ENCODE peak calls at places on chromosomes 3 and 15, in five cellular contexts. F is trophoblast cell, Z is neural progenitor cell, N is H1, J is OCI-LY7. K is an unnamed sample. For H3K4me1, the result is how much of the 10 kb centered on the place peaks cover.

GRCh38 chr15:77507911-77508310 is 87.2 kb downstream of the HMG20A start:
- DNase-seq in F (no peak), Z (no peak), N (no peak), J (no peak), K (no peak)

GRCh38 chr3:82157952-82158351 is 396.5 kb upstream of the GBE1 start:
- DNase-seq in F (no peak), Z (no peak), N (no peak), J (no peak), K (no peak)

GRCh38 chr3:127005864-127006500 is 23.1 kb downstream of the PLXNA1 start:
- DNase-seq in F (no peak), Z (no peak), N (no peak), J (no peak), K (no peak)

GRCh38 chr3:119628390-119628789 is 30.7 kb downstream of the PLA1A start:
- DNase-seq in F (no peak), Z (no peak), N (no peak), J (no peak), K (no peak)

GRCh38 chr15:63933522-63933921 is 99.8 kb upstream of the HERC1 start:
- DNase-seq in F (peak), Z (no peak), N (no peak), J (no peak), K (no peak)

GRCh38 chr15:69160976-69161877 is 792 bp downstream of the GLCE start:
- DNase-seq in F (no peak), Z (peak), N (no peak), J (peak), K (no peak)

GRCh38 chr15:98905981-98906711 is 101.4 kb downstream of the PGPEP1L start:
- DNase-seq in F (peak), Z (no peak), N (no peak), J (no peak), K (no peak)

GRCh38 chr3:146542179-146542578 is 2.2 kb downstream of the PLSCR1 start:
- DNase-seq in F (peak), Z (no peak), N (no peak), J (no peak), K (no peak)

GRCh38 chr15:71328453-71328852 is 213.2 kb downstream of the THSD4 start:
- DNase-seq in F (no peak), Z (no peak), N (no peak), J (no peak), K (no peak)

DNA sequence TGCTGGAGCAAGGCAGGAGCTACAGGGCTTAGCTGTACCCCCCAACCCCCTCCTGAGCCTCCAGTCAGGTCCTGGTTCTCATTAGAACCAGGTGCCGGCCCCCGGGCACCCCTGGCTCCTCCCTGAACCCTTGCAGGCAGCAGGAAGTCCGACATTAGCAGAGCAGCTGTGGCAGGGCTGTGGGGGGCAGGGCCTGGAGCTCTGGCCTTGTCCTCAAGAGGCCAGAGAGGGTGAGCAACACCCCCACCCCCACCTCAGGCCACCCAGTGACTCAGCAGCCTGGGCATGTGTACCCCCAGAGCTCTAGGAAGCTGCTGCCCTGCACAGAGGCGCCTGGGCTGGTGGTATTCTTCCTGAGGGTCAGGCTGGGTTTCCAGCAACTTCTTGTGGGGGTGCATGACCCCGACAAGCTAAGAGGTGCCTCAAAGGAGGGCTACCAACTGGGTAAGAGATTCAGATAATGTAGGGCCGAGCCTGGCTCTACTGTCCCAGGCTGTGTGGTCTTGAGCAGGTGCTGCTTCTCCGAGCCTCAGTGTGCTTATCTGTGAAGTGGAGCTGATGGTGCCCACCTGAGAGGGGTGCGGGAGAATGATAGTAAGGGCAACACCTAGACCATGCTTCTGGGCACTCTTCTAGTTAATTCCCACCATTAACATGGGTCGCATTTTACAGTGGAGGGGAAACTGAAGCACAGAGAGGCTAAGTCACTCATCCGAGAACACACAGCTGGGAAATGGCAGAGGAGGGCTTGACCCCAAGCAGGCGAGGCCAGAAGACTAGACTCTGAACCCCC is 16.0 kb downstream of the H1-8 start:
- DNase-seq in F (no peak), Z (no peak), N (peak), J (peak), K (no peak)
- H3K4me1 ChIP-seq in F (under half), Z (under half), N (under half), J (under half), K (half or more)

GRCh38 chr15:25777047-25777446 is 86.1 kb downstream of the ATP10A start:
- DNase-seq in F (no peak), Z (no peak), N (no peak), J (no peak), K (no peak)

GRCh38 chr15:25773248-25773647 is 89.9 kb downstream of the ATP10A start:
- DNase-seq in F (no peak), Z (no peak), N (no peak), J (no peak), K (no peak)

GRCh38 chr15:25774871-25775270 is 88.3 kb downstream of the ATP10A start:
- DNase-seq in F (no peak), Z (no peak), N (no peak), J (no peak), K (no peak)

GRCh38 chr15:25776071-25776740 is 86.9 kb downstream of the ATP10A start:
- DNase-seq in F (no peak), Z (no peak), N (no peak), J (no peak), K (no peak)

GRCh38 chr15:25775317-25775912 is 87.7 kb downstream of the ATP10A start:
- DNase-seq in F (no peak), Z (peak), N (no peak), J (peak), K (no peak)
- H3K4me1 ChIP-seq in F (under half), Z (under half), N (under half), J (under half), K (under half)

DNA sequence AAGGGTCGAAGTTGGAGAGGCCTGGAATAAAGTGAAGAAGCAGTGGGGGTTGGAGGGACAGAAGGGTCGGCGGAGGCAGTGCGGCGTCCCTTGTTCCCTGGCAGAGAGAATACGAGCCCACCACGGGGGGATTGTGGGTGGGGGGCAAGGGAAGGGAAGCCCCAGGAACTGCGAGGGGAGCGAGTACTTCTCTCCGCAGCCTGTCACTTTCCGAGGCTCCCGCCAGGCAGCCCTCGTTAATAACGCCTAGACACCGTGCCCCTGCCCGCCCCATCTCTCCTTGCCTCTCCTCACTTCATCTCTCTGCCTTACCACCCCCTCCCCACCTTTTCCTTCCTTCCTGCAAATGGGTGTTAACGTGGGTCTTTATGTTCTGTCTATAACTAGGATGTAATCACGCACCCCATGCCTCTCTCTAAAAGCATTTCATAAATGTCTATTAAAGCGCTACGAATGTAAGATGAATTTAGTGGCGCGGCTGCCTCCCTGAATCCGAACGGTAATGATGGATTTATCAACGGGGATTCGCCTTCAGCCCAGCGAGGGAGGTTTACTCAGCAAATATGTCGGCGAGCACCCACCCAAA is 13.7 kb downstream of the NR2F2 start:
- DNase-seq in F (no peak), Z (peak), N (no peak), J (no peak), K (no peak)
- H3K4me1 ChIP-seq in F (under half), Z (half or more), N (under half), J (under half), K (under half)

DNA sequence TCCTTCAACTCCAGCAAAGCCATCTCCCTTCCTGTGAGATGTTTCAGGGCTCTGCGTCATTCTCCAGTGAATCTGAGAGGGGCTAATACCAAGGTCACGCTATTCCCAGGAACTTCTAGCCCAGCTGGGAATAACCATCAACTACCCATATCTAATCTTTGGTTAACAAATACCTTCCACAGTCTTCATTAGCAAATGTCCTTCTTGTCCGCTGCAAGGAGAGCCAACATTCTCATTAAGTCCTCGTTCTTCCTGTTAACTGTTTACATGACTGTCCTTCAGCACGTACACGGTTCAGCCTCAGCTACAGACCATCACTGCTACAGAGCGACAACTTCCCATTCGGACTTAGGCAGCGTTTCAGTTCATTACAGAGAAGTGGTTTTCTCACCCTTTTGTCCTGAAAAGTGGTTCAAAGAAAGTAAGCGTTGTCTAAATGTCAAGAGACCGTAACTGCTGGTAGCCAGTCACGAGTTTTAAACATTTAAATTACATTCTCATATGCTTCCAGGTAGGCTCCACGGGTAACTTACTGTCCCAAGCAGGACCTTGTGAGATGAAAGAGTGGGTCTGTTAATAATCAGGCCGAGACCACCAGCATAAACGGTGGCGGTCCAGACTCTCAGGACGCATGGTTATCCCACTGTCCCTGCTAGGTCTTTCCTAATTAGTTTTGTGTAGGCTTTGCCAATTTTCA is 63.9 kb downstream of the CHSY1 start:
- DNase-seq in F (no peak), Z (no peak), N (no peak), J (no peak), K (no peak)
- H3K4me1 ChIP-seq in F (under half), Z (under half), N (under half), J (under half), K (half or more)

GRCh38 chr3:12656193-12656592 is 7.7 kb downstream of the RAF1 start:
- DNase-seq in F (no peak), Z (no peak), N (no peak), J (no peak), K (no peak)
- H3K4me1 ChIP-seq in F (under half), Z (under half), N (under half), J (under half), K (under half)

GRCh38 chr3:171349392-171349791 is 110.8 kb downstream of the TNIK start:
- DNase-seq in F (no peak), Z (no peak), N (no peak), J (no peak), K (no peak)

GRCh38 chr3:171353423-171353822 is 106.8 kb downstream of the TNIK start:
- DNase-seq in F (no peak), Z (no peak), N (no peak), J (no peak), K (no peak)

GRCh38 chr3:171352387-171352935 is 107.7 kb downstream of the TNIK start:
- DNase-seq in F (no peak), Z (no peak), N (no peak), J (no peak), K (no peak)

GRCh38 chr3:171350364-171350763 is 109.8 kb downstream of the TNIK start:
- DNase-seq in F (no peak), Z (no peak), N (no peak), J (no peak), K (no peak)

GRCh38 chr3:171351676-171352075 is 108.5 kb downstream of the TNIK start:
- DNase-seq in F (no peak), Z (no peak), N (no peak), J (no peak), K (no peak)
- H3K4me1 ChIP-seq in F (under half), Z (under half), N (under half), J (under half), K (under half)

DNA sequence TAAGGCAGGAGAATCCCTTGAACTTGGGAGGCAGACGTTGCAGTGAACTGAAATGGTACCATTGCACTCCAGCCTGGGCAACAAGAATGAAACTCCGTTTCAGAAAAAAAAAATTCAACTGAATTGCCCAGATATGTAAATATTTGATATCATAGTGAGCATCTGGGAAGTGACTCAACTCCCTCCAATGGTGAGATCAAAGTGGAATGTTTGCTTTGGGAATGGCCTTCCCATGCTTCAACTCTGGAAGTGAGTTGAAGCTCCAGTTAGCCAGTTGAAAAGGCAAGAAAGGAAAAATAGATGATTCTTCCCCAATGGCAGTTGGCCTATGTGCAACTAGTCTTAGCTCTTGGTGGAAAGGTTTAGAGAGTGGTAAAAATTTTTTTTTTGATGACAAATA is 131.6 kb upstream of the CMC1 start:
- DNase-seq in F (no peak), Z (no peak), N (no peak), J (no peak), K (no peak)
- H3K4me1 ChIP-seq in F (under half), Z (under half), N (under half), J (under half), K (under half)

DNA sequence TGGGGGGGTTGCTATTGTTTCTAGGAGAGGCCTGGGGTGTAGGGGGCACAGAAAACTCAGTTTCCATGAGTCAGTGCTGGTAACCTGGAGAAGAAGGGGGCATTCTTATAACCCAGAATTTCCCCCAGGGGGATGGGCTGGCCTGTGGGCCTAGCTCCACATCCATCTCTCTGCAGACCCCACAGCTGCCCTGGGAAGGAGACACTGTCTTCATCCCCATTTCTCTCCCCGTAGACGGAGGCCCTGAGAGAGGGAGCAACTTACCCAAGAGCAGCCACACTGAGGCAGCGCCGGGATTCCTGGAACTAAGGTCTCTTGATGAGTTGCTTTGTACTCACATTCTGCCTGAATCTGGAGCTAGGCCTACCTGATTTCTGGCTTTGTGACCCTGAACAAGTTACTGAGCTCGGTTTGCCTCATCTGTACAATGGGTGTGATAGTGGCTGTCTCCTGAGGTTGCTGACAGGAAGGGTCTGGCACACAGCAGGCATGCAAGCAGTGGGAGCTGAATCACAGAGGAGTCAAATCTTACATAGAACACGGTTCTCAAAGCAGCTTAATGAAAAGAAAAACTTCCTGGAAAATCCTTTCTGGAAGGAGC is 55.0 kb upstream of the LCTL start:
- DNase-seq in F (no peak), Z (no peak), N (no peak), J (no peak), K (no peak)
- H3K4me1 ChIP-seq in F (under half), Z (under half), N (under half), J (under half), K (under half)